ENCODE peak calls at places on chromosomes 1 and 21, in five cellular contexts. N is left ventricle myocardium inferior; A is activated CD8-positive, alpha-beta memory T cell treated with anti-CD3 and anti-CD28 coated beads, Interleukin-2, amount 50 U/mL, for 48 hours; L is fibroblast of the aortic adventitia; X is cardiac muscle cell. R is an unnamed sample.
A peak's percentile ranks its signal among the peaks of the same experiment; 100 is the strongest.

GRCh38 chr21:33789697-33790096 is 125.9 kb downstream of the ATP5PO start:
- DNase-seq in N (no peak), A (no peak), L (peak; percentile 67), X (no peak), R (no peak)

GRCh38 chr1:7207875-7208646 is 422.8 kb downstream of the CAMTA1 start:
- DNase-seq in N (no peak), A (peak; percentile 63), L (peak; percentile 35), X (peak; percentile 81), R (peak; percentile 43)

GRCh38 chr1:210010161-210010560 is 72.1 kb downstream of the SYT14 start:
- DNase-seq in N (no peak), A (no peak), L (no peak), X (no peak), R (no peak)

GRCh38 chr21:38913120-38913975 is 107.6 kb downstream of the ETS2 start:
- DNase-seq in N (peak; percentile 56), A (no peak), L (peak; percentile 77), X (peak; percentile 27), R (peak; percentile 93)

GRCh38 chr1:199794105-199794863 is 233.2 kb upstream of the NR5A2 start:
- DNase-seq in N (no peak), A (no peak), L (no peak), X (no peak), R (no peak)

GRCh38 chr1:119594386-119594785 is 53.7 kb downstream of the ZNF697 start:
- DNase-seq in N (no peak), A (no peak), L (peak; percentile 91), X (no peak), R (no peak)

GRCh38 chr1:175514309-175515001 is 228.9 kb downstream of the TNR start:
- DNase-seq in N (no peak), A (no peak), L (no peak), X (no peak), R (no peak)

GRCh38 chr1:22886211-22886610 is 86.5 kb downstream of the LACTBL1 start:
- DNase-seq in N (no peak), A (no peak), L (peak; percentile 84), X (no peak), R (no peak)

GRCh38 chr1:112673589-112674439 is 645 bp upstream of the MOV10 start:
- DNase-seq in N (no peak), A (no peak), L (peak; percentile 83), X (peak; percentile 38), R (no peak)

GRCh38 chr1:232669981-232670763 is 40.2 kb upstream of the SIPA1L2 start:
- DNase-seq in N (no peak), A (no peak), L (no peak), X (no peak), R (no peak)

GRCh38 chr21:35217504-35218060 is 168.5 kb upstream of the RUNX1 start:
- DNase-seq in N (no peak), A (no peak), L (peak; percentile 80), X (no peak), R (no peak)

GRCh38 chr1:58447047-58447446 is 99.5 kb downstream of the OMA1 start:
- DNase-seq in N (no peak), A (no peak), L (no peak), X (no peak), R (no peak)

GRCh38 chr21:31886896-31887595 is 14.2 kb downstream of the HUNK start:
- DNase-seq in N (no peak), A (no peak), L (no peak), X (no peak), R (no peak)

GRCh38 chr1:117783586-117784396 is 145.6 kb downstream of the GDAP2 start:
- DNase-seq in N (no peak), A (no peak), L (peak; percentile 26), X (no peak), R (no peak)

GRCh38 chr1:93591833-93592635 is 89.6 kb downstream of the BCAR3 start:
- DNase-seq in N (no peak), A (peak; percentile 67), L (no peak), X (no peak), R (peak; percentile 92)

GRCh38 chr1:16927711-16928485 is 6.2 kb downstream of the CROCC start:
- DNase-seq in N (no peak), A (no peak), L (no peak), X (no peak), R (no peak)

GRCh38 chr21:44650265-44650972 is 4.0 kb downstream of the KRTAP12-4 start:
- DNase-seq in N (no peak), A (no peak), L (no peak), X (no peak), R (no peak)

R was measured in mucosa of descending colon.